ENCODE peak calls at places on chromosome 5, in six cellular contexts. One of them, this sample, is unnamed.

GRCh38 chr5:107431998-107432397 is 238.7 kb downstream of the EFNA5 start:
- DNase-seq in IMR-90: peak; percentile 63
- DNase-seq in H1: no peak
- DNase-seq in neuronal stem cell: no peak
- DNase-seq in H9: no peak
- DNase-seq in mesenchymal stem cell: peak; percentile 37
- DNase-seq in this sample: no peak

GRCh38 chr5:79544136-79544535 is 30.2 kb upstream of the HOMER1 start:
- DNase-seq in IMR-90: no peak
- DNase-seq in H1: no peak
- DNase-seq in neuronal stem cell: no peak
- DNase-seq in H9: no peak
- DNase-seq in mesenchymal stem cell: no peak
- DNase-seq in this sample: no peak

GRCh38 chr5:88952344-88952743 is 69.4 kb upstream of the MEF2C start:
- DNase-seq in IMR-90: peak; percentile 25
- DNase-seq in H1: no peak
- DNase-seq in neuronal stem cell: no peak
- DNase-seq in H9: no peak
- DNase-seq in mesenchymal stem cell: peak; percentile 37
- DNase-seq in this sample: no peak

GRCh38 chr5:78638423-78638822 is 10.1 kb downstream of the LHFPL2 start:
- DNase-seq in IMR-90: peak; percentile 92
- DNase-seq in H1: no peak
- DNase-seq in neuronal stem cell: peak; percentile 56
- DNase-seq in H9: no peak
- DNase-seq in mesenchymal stem cell: peak; percentile 89
- DNase-seq in this sample: peak; percentile 17

GRCh38 chr5:89097103-89097502 is 214.1 kb upstream of the MEF2C start:
- DNase-seq in IMR-90: no peak
- DNase-seq in H1: no peak
- DNase-seq in neuronal stem cell: no peak
- DNase-seq in H9: no peak
- DNase-seq in mesenchymal stem cell: no peak
- DNase-seq in this sample: peak; percentile 3

GRCh38 chr5:126363658-126364057 is 59.6 kb upstream of the GRAMD2B start:
- DNase-seq in IMR-90: no peak
- DNase-seq in H1: no peak
- DNase-seq in neuronal stem cell: no peak
- DNase-seq in H9: no peak
- DNase-seq in mesenchymal stem cell: peak; percentile 66
- DNase-seq in this sample: no peak

GRCh38 chr5:92328584-92329259 is 945.6 kb upstream of the ARRDC3 start:
- DNase-seq in IMR-90: no peak
- DNase-seq in H1: no peak
- DNase-seq in neuronal stem cell: no peak
- DNase-seq in H9: no peak
- DNase-seq in mesenchymal stem cell: no peak
- DNase-seq in this sample: no peak

GRCh38 chr5:118956727-118957126 is 31.6 kb downstream of the DTWD2 start:
- DNase-seq in IMR-90: peak; percentile 22
- DNase-seq in H1: no peak
- DNase-seq in neuronal stem cell: no peak
- DNase-seq in H9: no peak
- DNase-seq in mesenchymal stem cell: peak; percentile 35
- DNase-seq in this sample: no peak

GRCh38 chr5:132457371-132458225 is 33.0 kb downstream of the IRF1 start:
- DNase-seq in IMR-90: peak; percentile 89
- DNase-seq in H1: no peak
- DNase-seq in neuronal stem cell: no peak
- DNase-seq in H9: no peak
- DNase-seq in mesenchymal stem cell: peak; percentile 99
- DNase-seq in this sample: no peak

GRCh38 chr5:124823336-124823849 is 77.0 kb upstream of the ZNF608 start:
- DNase-seq in IMR-90: no peak
- DNase-seq in H1: no peak
- DNase-seq in neuronal stem cell: no peak
- DNase-seq in H9: no peak
- DNase-seq in mesenchymal stem cell: no peak
- DNase-seq in this sample: no peak

GRCh38 chr5:143758750-143759149 is 53.2 kb upstream of the HMHB1 start:
- DNase-seq in IMR-90: peak; percentile 65
- DNase-seq in H1: no peak
- DNase-seq in neuronal stem cell: no peak
- DNase-seq in H9: no peak
- DNase-seq in mesenchymal stem cell: no peak
- DNase-seq in this sample: no peak

GRCh38 chr5:125510651-125511050 is 764.2 kb upstream of the ZNF608 start:
- DNase-seq in IMR-90: no peak
- DNase-seq in H1: no peak
- DNase-seq in neuronal stem cell: no peak
- DNase-seq in H9: no peak
- DNase-seq in mesenchymal stem cell: peak; percentile 17
- DNase-seq in this sample: peak; percentile 80

GRCh38 chr5:91135475-91136248 is 247.5 kb downstream of the ARRDC3 start:
- DNase-seq in IMR-90: no peak
- DNase-seq in H1: no peak
- DNase-seq in neuronal stem cell: no peak
- DNase-seq in H9: no peak
- DNase-seq in mesenchymal stem cell: no peak
- DNase-seq in this sample: peak; percentile 67

GRCh38 chr5:150285114-150285513 is 4.5 kb downstream of the CAMK2A start:
- DNase-seq in IMR-90: no peak
- DNase-seq in H1: no peak
- DNase-seq in neuronal stem cell: no peak
- DNase-seq in H9: no peak
- DNase-seq in mesenchymal stem cell: no peak
- DNase-seq in this sample: no peak

GRCh38 chr5:138770977-138771376 is 17.8 kb downstream of the CTNNA1 start:
- DNase-seq in IMR-90: no peak
- DNase-seq in H1: no peak
- DNase-seq in neuronal stem cell: no peak
- DNase-seq in H9: no peak
- DNase-seq in mesenchymal stem cell: no peak
- DNase-seq in this sample: no peak

GRCh38 chr5:91840412-91840811 is 457.3 kb upstream of the ARRDC3 start:
- DNase-seq in IMR-90: no peak
- DNase-seq in H1: no peak
- DNase-seq in neuronal stem cell: peak; percentile 36
- DNase-seq in H9: no peak
- DNase-seq in mesenchymal stem cell: no peak
- DNase-seq in this sample: no peak

GRCh38 chr5:59709833-59710232 is 183.7 kb downstream of the PDE4D start:
- DNase-seq in IMR-90: peak; percentile 72
- DNase-seq in H1: no peak
- DNase-seq in neuronal stem cell: no peak
- DNase-seq in H9: no peak
- DNase-seq in mesenchymal stem cell: peak; percentile 83
- DNase-seq in this sample: no peak

GRCh38 chr5:173242675-173243085 is 7.7 kb upstream of the NKX2-5 start:
- DNase-seq in IMR-90: no peak
- DNase-seq in H1: no peak
- DNase-seq in neuronal stem cell: no peak
- DNase-seq in H9: peak; percentile 77
- DNase-seq in mesenchymal stem cell: peak; percentile 49
- DNase-seq in this sample: no peak

GRCh38 chr5:57532513-57533497 is 50.2 kb upstream of the ACTBL2 start:
- DNase-seq in IMR-90: peak; percentile 79
- DNase-seq in H1: no peak
- DNase-seq in neuronal stem cell: no peak
- DNase-seq in H9: no peak
- DNase-seq in mesenchymal stem cell: peak; percentile 50
- DNase-seq in this sample: no peak

GRCh38 chr5:58599217-58599616 is 16.3 kb downstream of the RAB3C start:
- DNase-seq in IMR-90: no peak
- DNase-seq in H1: no peak
- DNase-seq in neuronal stem cell: no peak
- DNase-seq in H9: no peak
- DNase-seq in mesenchymal stem cell: no peak
- DNase-seq in this sample: no peak

GRCh38 chr5:67842806-67843205 is 372.8 kb upstream of the PIK3R1 start:
- DNase-seq in IMR-90: no peak
- DNase-seq in H1: peak; percentile 7
- DNase-seq in neuronal stem cell: no peak
- DNase-seq in H9: peak; percentile 55
- DNase-seq in mesenchymal stem cell: peak; percentile 47
- DNase-seq in this sample: peak; percentile 53

GRCh38 chr5:34022131-34022705 is 14.4 kb upstream of the AMACR start:
- DNase-seq in IMR-90: peak; percentile 47
- DNase-seq in H1: no peak
- DNase-seq in neuronal stem cell: no peak
- DNase-seq in H9: no peak
- DNase-seq in mesenchymal stem cell: no peak
- DNase-seq in this sample: no peak

DNA sequence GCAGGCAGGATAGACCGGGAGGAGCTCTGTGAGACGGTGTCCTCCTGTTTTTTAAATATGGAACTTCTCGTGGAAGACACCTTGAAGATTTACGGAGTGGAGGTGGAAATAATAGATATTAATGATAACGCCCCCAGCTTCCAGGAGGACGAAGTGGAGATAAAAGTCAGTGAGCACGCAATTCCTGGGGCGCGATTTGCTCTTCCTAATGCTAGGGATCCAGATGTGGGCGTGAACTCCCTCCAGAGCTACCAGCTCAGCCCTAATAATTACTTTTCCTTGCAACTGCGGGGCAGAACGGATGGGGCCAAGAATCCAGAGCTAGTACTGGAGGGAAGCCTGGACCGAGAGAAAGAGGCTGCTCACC is 621 bp downstream of the PCDHGA11 start:
- DNase-seq in IMR-90: no peak
- DNase-seq in H1: no peak
- DNase-seq in neuronal stem cell: no peak
- DNase-seq in H9: no peak
- DNase-seq in mesenchymal stem cell: no peak
- DNase-seq in this sample: no peak
- H3K9me3 ChIP-seq in IMR-90: peaks cover 55% of the 10 kb centered on the region
- H3K9me3 ChIP-seq in H1: peaks cover 38% of the 10 kb centered on the region
- H3K9me3 ChIP-seq in neuronal stem cell: peaks cover 55% of the 10 kb centered on the region
- H3K9me3 ChIP-seq in H9: peaks cover 13% of the 10 kb centered on the region
- H3K9me3 ChIP-seq in mesenchymal stem cell: peaks cover 28% of the 10 kb centered on the region
- H3K9me3 ChIP-seq in this sample: peaks cover 41% of the 10 kb centered on the region

GRCh38 chr5:61329729-61330128 is 2.3 kb upstream of the ZSWIM6 start:
- DNase-seq in IMR-90: peak; percentile 67
- DNase-seq in H1: no peak
- DNase-seq in neuronal stem cell: no peak
- DNase-seq in H9: no peak
- DNase-seq in mesenchymal stem cell: peak; percentile 83
- DNase-seq in this sample: no peak

GRCh38 chr5:61327761-61328753 is 4.0 kb upstream of the ZSWIM6 start:
- DNase-seq in IMR-90: peak; percentile 95
- DNase-seq in H1: no peak
- DNase-seq in neuronal stem cell: no peak
- DNase-seq in H9: no peak
- DNase-seq in mesenchymal stem cell: peak; percentile 96
- DNase-seq in this sample: peak; percentile 8

GRCh38 chr5:61330341-61330878 is 1.6 kb upstream of the ZSWIM6 start:
- DNase-seq in IMR-90: peak; percentile 45
- DNase-seq in H1: no peak
- DNase-seq in neuronal stem cell: peak; percentile 49
- DNase-seq in H9: peak; percentile 55
- DNase-seq in mesenchymal stem cell: peak; percentile 74
- DNase-seq in this sample: peak; percentile 47

GRCh38 chr5:61330879-61331406 is 1.1 kb upstream of the ZSWIM6 start:
- DNase-seq in IMR-90: peak; percentile 78
- DNase-seq in H1: no peak
- DNase-seq in neuronal stem cell: peak; percentile 68
- DNase-seq in H9: peak; percentile 55
- DNase-seq in mesenchymal stem cell: peak; percentile 83
- DNase-seq in this sample: peak; percentile 45

GRCh38 chr5:61328791-61329617 is 3.1 kb upstream of the ZSWIM6 start:
- DNase-seq in IMR-90: no peak
- DNase-seq in H1: no peak
- DNase-seq in neuronal stem cell: no peak
- DNase-seq in H9: no peak
- DNase-seq in mesenchymal stem cell: peak; percentile 55
- DNase-seq in this sample: no peak
- H2AK5ac ChIP-seq in IMR-90: peak overlapping the region; percentile 62
- H2AK5ac ChIP-seq in H1: no peak overlapping the region
- H2AK5ac ChIP-seq in neuronal stem cell: no peak overlapping the region
- H2AK5ac ChIP-seq in H9: no peak overlapping the region
- H2AK5ac ChIP-seq in mesenchymal stem cell: peak overlapping the region; percentile 61
- H2AK5ac ChIP-seq in this sample: no peak overlapping the region

DNA sequence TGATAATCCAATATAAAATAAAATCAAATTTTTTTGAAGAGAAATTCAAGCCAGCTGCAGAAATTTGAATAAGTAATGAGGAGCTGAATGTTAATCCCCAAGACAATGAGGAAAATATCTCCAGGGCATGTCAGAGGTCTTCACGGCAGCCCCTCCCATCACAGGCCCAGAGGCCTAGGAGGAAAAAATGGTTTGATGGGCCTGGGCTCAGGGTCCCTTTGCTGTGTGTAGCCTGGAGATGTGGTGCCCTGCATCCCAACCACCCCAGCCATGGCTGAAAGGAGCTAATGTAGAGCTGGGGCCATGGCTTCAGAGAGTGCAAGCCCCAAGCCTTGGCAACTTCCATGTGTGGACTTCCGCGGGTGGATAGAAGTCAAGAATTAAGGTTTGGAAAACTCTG is 618.3 kb downstream of the TAF11L14 start:
- DNase-seq in IMR-90: no peak
- DNase-seq in H1: no peak
- DNase-seq in neuronal stem cell: no peak
- DNase-seq in H9: no peak
- DNase-seq in mesenchymal stem cell: no peak
- DNase-seq in this sample: no peak
- H3K9me3 ChIP-seq in IMR-90: peaks cover 5% of the 10 kb centered on the region
- H3K9me3 ChIP-seq in H1: peaks cover 23% of the 10 kb centered on the region
- H3K9me3 ChIP-seq in neuronal stem cell: peaks cover 5% of the 10 kb centered on the region
- H3K9me3 ChIP-seq in H9: peaks cover 27% of the 10 kb centered on the region
- H3K9me3 ChIP-seq in mesenchymal stem cell: peaks cover 16% of the 10 kb centered on the region
- H3K9me3 ChIP-seq in this sample: peaks cover 5% of the 10 kb centered on the region

DNA sequence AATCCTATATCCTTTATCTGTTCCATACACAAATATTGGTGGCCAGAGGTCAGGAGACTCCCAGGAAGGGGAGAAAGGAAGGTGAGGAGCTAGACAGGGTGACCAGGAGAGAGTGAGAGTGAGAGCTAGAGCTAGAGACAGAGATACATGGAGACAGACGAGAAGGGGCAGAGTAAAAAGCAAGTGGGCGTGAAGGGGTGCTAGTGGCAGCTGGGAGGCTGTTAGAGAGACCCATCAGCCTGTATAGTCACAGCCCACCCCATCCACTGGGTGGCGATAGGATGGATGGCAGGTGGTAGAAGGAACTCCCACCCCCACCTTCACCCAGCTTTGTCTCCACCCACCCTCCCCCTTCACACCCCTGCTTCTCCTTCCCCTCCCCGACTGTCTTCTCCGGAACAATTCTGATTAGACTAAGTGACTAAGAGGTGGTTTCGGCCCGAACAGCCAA is 32.8 kb downstream of the PCDH1 start:
- DNase-seq in IMR-90: no peak
- DNase-seq in H1: no peak
- DNase-seq in neuronal stem cell: no peak
- DNase-seq in H9: peak; percentile 86
- DNase-seq in mesenchymal stem cell: no peak
- DNase-seq in this sample: no peak
- H2AK5ac ChIP-seq in IMR-90: peak overlapping the region; percentile 56
- H2AK5ac ChIP-seq in H1: peak overlapping the region; percentile 99
- H2AK5ac ChIP-seq in neuronal stem cell: peak overlapping the region; percentile 36
- H2AK5ac ChIP-seq in H9: no peak overlapping the region
- H2AK5ac ChIP-seq in mesenchymal stem cell: no peak overlapping the region
- H2AK5ac ChIP-seq in this sample: no peak overlapping the region

GRCh38 chr5:166845044-166845443 is 1446.4 kb upstream of the WWC1 start:
- DNase-seq in IMR-90: no peak
- DNase-seq in H1: no peak
- DNase-seq in neuronal stem cell: peak; percentile 56
- DNase-seq in H9: no peak
- DNase-seq in mesenchymal stem cell: peak; percentile 40
- DNase-seq in this sample: no peak
- H3K9me3 ChIP-seq in IMR-90: peaks cover 2% of the 10 kb centered on the region
- H3K9me3 ChIP-seq in H1: peaks cover 2% of the 10 kb centered on the region
- H3K9me3 ChIP-seq in neuronal stem cell: no peaks in the 10 kb centered on the region
- H3K9me3 ChIP-seq in H9: no peaks in the 10 kb centered on the region
- H3K9me3 ChIP-seq in mesenchymal stem cell: peaks cover 22% of the 10 kb centered on the region
- H3K9me3 ChIP-seq in this sample: no peaks in the 10 kb centered on the region